ENCODE peak calls at places on chromosomes 13 and 19, in seven cellular contexts. One of them, this sample, is unnamed.

GRCh38 chr19:21028969-21029268 is 8.5 kb downstream of the ZNF430 start:
- DNase-seq in pulmonary artery endothelial cell: no peak
- DNase-seq in smooth muscle cell of the brain vasculature: no peak
- DNase-seq in MM.1S: no peak
- DNase-seq in amygdala: no peak
- DNase-seq in stimulated activated CD4-positive, alpha-beta T cell treated with anti-CD3 and anti-CD28 coated beads, TNF-alpha, amount 100 ng/mL, for 24 hours: no peak
- DNase-seq in nucleus accumbens: no peak
- DNase-seq in this sample: no peak

GRCh38 chr13:46332772-46333171 is 54.3 kb downstream of the RUBCNL start:
- DNase-seq in smooth muscle cell of the brain vasculature: no peak
- DNase-seq in stimulated activated CD4-positive, alpha-beta T cell treated with anti-CD3 and anti-CD28 coated beads, TNF-alpha, amount 100 ng/mL, for 24 hours: no peak
- DNase-seq in nucleus accumbens: no peak
- DNase-seq in pulmonary artery endothelial cell: no peak
- DNase-seq in amygdala: no peak
- DNase-seq in MM.1S: no peak
- DNase-seq in this sample: no peak

GRCh38 chr13:97653741-97654140 is 219.8 kb downstream of the RAP2A start:
- DNase-seq in nucleus accumbens: no peak
- DNase-seq in amygdala: no peak
- DNase-seq in pulmonary artery endothelial cell: no peak
- DNase-seq in stimulated activated CD4-positive, alpha-beta T cell treated with anti-CD3 and anti-CD28 coated beads, TNF-alpha, amount 100 ng/mL, for 24 hours: no peak
- DNase-seq in smooth muscle cell of the brain vasculature: no peak
- DNase-seq in MM.1S: no peak
- DNase-seq in this sample: no peak

GRCh38 chr13:20359335-20359734 is 127.2 kb upstream of the GJB6 start:
- DNase-seq in smooth muscle cell of the brain vasculature: peak; percentile 44
- DNase-seq in nucleus accumbens: no peak
- DNase-seq in MM.1S: no peak
- DNase-seq in stimulated activated CD4-positive, alpha-beta T cell treated with anti-CD3 and anti-CD28 coated beads, TNF-alpha, amount 100 ng/mL, for 24 hours: no peak
- DNase-seq in pulmonary artery endothelial cell: no peak
- DNase-seq in amygdala: no peak
- DNase-seq in this sample: no peak

GRCh38 chr13:90336507-90336906 is 1011.0 kb upstream of the MIR17HG start:
- DNase-seq in smooth muscle cell of the brain vasculature: no peak
- DNase-seq in stimulated activated CD4-positive, alpha-beta T cell treated with anti-CD3 and anti-CD28 coated beads, TNF-alpha, amount 100 ng/mL, for 24 hours: no peak
- DNase-seq in MM.1S: no peak
- DNase-seq in pulmonary artery endothelial cell: no peak
- DNase-seq in amygdala: no peak
- DNase-seq in nucleus accumbens: no peak
- DNase-seq in this sample: no peak

GRCh38 chr13:44874886-44875630 is 114.2 kb downstream of the NUFIP1 start:
- DNase-seq in smooth muscle cell of the brain vasculature: no peak
- DNase-seq in stimulated activated CD4-positive, alpha-beta T cell treated with anti-CD3 and anti-CD28 coated beads, TNF-alpha, amount 100 ng/mL, for 24 hours: no peak
- DNase-seq in amygdala: no peak
- DNase-seq in nucleus accumbens: no peak
- DNase-seq in pulmonary artery endothelial cell: no peak
- DNase-seq in MM.1S: no peak
- DNase-seq in this sample: no peak

GRCh38 chr19:18438331-18439024 is 545 bp upstream of the ISYNA1 start:
- DNase-seq in smooth muscle cell of the brain vasculature: no peak
- DNase-seq in stimulated activated CD4-positive, alpha-beta T cell treated with anti-CD3 and anti-CD28 coated beads, TNF-alpha, amount 100 ng/mL, for 24 hours: no peak
- DNase-seq in pulmonary artery endothelial cell: no peak
- DNase-seq in nucleus accumbens: no peak
- DNase-seq in amygdala: no peak
- DNase-seq in MM.1S: no peak
- DNase-seq in this sample: no peak

GRCh38 chr13:33212396-33212795 is 73.2 kb downstream of the STARD13 start:
- DNase-seq in MM.1S: no peak
- DNase-seq in pulmonary artery endothelial cell: no peak
- DNase-seq in stimulated activated CD4-positive, alpha-beta T cell treated with anti-CD3 and anti-CD28 coated beads, TNF-alpha, amount 100 ng/mL, for 24 hours: no peak
- DNase-seq in nucleus accumbens: no peak
- DNase-seq in amygdala: no peak
- DNase-seq in smooth muscle cell of the brain vasculature: no peak
- DNase-seq in this sample: no peak

GRCh38 chr13:112067121-112067741 is at the start of gene SOX1:
- DNase-seq in pulmonary artery endothelial cell: no peak
- DNase-seq in MM.1S: no peak
- DNase-seq in nucleus accumbens: no peak
- DNase-seq in stimulated activated CD4-positive, alpha-beta T cell treated with anti-CD3 and anti-CD28 coated beads, TNF-alpha, amount 100 ng/mL, for 24 hours: no peak
- DNase-seq in amygdala: no peak
- DNase-seq in smooth muscle cell of the brain vasculature: no peak
- DNase-seq in this sample: no peak

GRCh38 chr19:54063350-54064078 is at the start of gene VSTM1:
- DNase-seq in amygdala: no peak
- DNase-seq in smooth muscle cell of the brain vasculature: no peak
- DNase-seq in nucleus accumbens: no peak
- DNase-seq in stimulated activated CD4-positive, alpha-beta T cell treated with anti-CD3 and anti-CD28 coated beads, TNF-alpha, amount 100 ng/mL, for 24 hours: no peak
- DNase-seq in MM.1S: no peak
- DNase-seq in pulmonary artery endothelial cell: no peak
- DNase-seq in this sample: no peak

GRCh38 chr19:35222373-35223005 is 6.0 kb downstream of the FAM187B start:
- DNase-seq in amygdala: no peak
- DNase-seq in nucleus accumbens: no peak
- DNase-seq in pulmonary artery endothelial cell: no peak
- DNase-seq in stimulated activated CD4-positive, alpha-beta T cell treated with anti-CD3 and anti-CD28 coated beads, TNF-alpha, amount 100 ng/mL, for 24 hours: no peak
- DNase-seq in smooth muscle cell of the brain vasculature: no peak
- DNase-seq in MM.1S: no peak
- DNase-seq in this sample: no peak

GRCh38 chr13:43572601-43573360 is 214.0 kb downstream of the ENOX1 start:
- DNase-seq in MM.1S: no peak
- DNase-seq in pulmonary artery endothelial cell: no peak
- DNase-seq in nucleus accumbens: no peak
- DNase-seq in stimulated activated CD4-positive, alpha-beta T cell treated with anti-CD3 and anti-CD28 coated beads, TNF-alpha, amount 100 ng/mL, for 24 hours: no peak
- DNase-seq in amygdala: no peak
- DNase-seq in smooth muscle cell of the brain vasculature: no peak
- DNase-seq in this sample: no peak

GRCh38 chr13:44921931-44922758 is 67.1 kb downstream of the NUFIP1 start:
- DNase-seq in pulmonary artery endothelial cell: no peak
- DNase-seq in amygdala: no peak
- DNase-seq in stimulated activated CD4-positive, alpha-beta T cell treated with anti-CD3 and anti-CD28 coated beads, TNF-alpha, amount 100 ng/mL, for 24 hours: no peak
- DNase-seq in nucleus accumbens: no peak
- DNase-seq in MM.1S: no peak
- DNase-seq in smooth muscle cell of the brain vasculature: peak; percentile 79
- DNase-seq in this sample: peak; percentile 49

GRCh38 chr19:19347401-19347800 is 26.8 kb downstream of the MAU2 start:
- DNase-seq in stimulated activated CD4-positive, alpha-beta T cell treated with anti-CD3 and anti-CD28 coated beads, TNF-alpha, amount 100 ng/mL, for 24 hours: no peak
- DNase-seq in MM.1S: no peak
- DNase-seq in pulmonary artery endothelial cell: no peak
- DNase-seq in amygdala: no peak
- DNase-seq in nucleus accumbens: no peak
- DNase-seq in smooth muscle cell of the brain vasculature: no peak
- DNase-seq in this sample: no peak

GRCh38 chr19:16098416-16098768 is 13.3 kb upstream of the RAB8A start:
- DNase-seq in pulmonary artery endothelial cell: no peak
- DNase-seq in smooth muscle cell of the brain vasculature: no peak
- DNase-seq in amygdala: no peak
- DNase-seq in MM.1S: no peak
- DNase-seq in stimulated activated CD4-positive, alpha-beta T cell treated with anti-CD3 and anti-CD28 coated beads, TNF-alpha, amount 100 ng/mL, for 24 hours: no peak
- DNase-seq in nucleus accumbens: no peak
- DNase-seq in this sample: no peak

GRCh38 chr13:59834801-59835200 is 328.9 kb downstream of the DIAPH3 start:
- DNase-seq in smooth muscle cell of the brain vasculature: no peak
- DNase-seq in pulmonary artery endothelial cell: no peak
- DNase-seq in nucleus accumbens: no peak
- DNase-seq in amygdala: no peak
- DNase-seq in stimulated activated CD4-positive, alpha-beta T cell treated with anti-CD3 and anti-CD28 coated beads, TNF-alpha, amount 100 ng/mL, for 24 hours: no peak
- DNase-seq in MM.1S: no peak
- DNase-seq in this sample: no peak

GRCh38 chr13:30997697-30998547 is 65.5 kb downstream of the TEX26 start:
- DNase-seq in MM.1S: no peak
- DNase-seq in smooth muscle cell of the brain vasculature: no peak
- DNase-seq in nucleus accumbens: no peak
- DNase-seq in amygdala: no peak
- DNase-seq in stimulated activated CD4-positive, alpha-beta T cell treated with anti-CD3 and anti-CD28 coated beads, TNF-alpha, amount 100 ng/mL, for 24 hours: no peak
- DNase-seq in pulmonary artery endothelial cell: no peak
- DNase-seq in this sample: no peak

GRCh38 chr13:43126420-43126819 is 103.0 kb downstream of the DNAJC15 start:
- DNase-seq in nucleus accumbens: no peak
- DNase-seq in pulmonary artery endothelial cell: no peak
- DNase-seq in stimulated activated CD4-positive, alpha-beta T cell treated with anti-CD3 and anti-CD28 coated beads, TNF-alpha, amount 100 ng/mL, for 24 hours: no peak
- DNase-seq in amygdala: no peak
- DNase-seq in smooth muscle cell of the brain vasculature: no peak
- DNase-seq in MM.1S: no peak
- DNase-seq in this sample: no peak

GRCh38 chr19:22426901-22427300 is 4.8 kb upstream of the ZNF98 start:
- DNase-seq in MM.1S: no peak
- DNase-seq in amygdala: no peak
- DNase-seq in smooth muscle cell of the brain vasculature: no peak
- DNase-seq in pulmonary artery endothelial cell: no peak
- DNase-seq in stimulated activated CD4-positive, alpha-beta T cell treated with anti-CD3 and anti-CD28 coated beads, TNF-alpha, amount 100 ng/mL, for 24 hours: no peak
- DNase-seq in nucleus accumbens: no peak
- DNase-seq in this sample: no peak

GRCh38 chr13:106533101-106533939 is 2.1 kb downstream of the EFNB2 start:
- DNase-seq in nucleus accumbens: peak; percentile 23
- DNase-seq in smooth muscle cell of the brain vasculature: peak; percentile 54
- DNase-seq in MM.1S: peak; percentile 51
- DNase-seq in pulmonary artery endothelial cell: no peak
- DNase-seq in stimulated activated CD4-positive, alpha-beta T cell treated with anti-CD3 and anti-CD28 coated beads, TNF-alpha, amount 100 ng/mL, for 24 hours: no peak
- DNase-seq in amygdala: peak; percentile 35
- DNase-seq in this sample: peak; percentile 64

GRCh38 chr19:58356236-58356970 is 3.1 kb upstream of the A1BG start:
- DNase-seq in stimulated activated CD4-positive, alpha-beta T cell treated with anti-CD3 and anti-CD28 coated beads, TNF-alpha, amount 100 ng/mL, for 24 hours: no peak
- DNase-seq in amygdala: no peak
- DNase-seq in smooth muscle cell of the brain vasculature: no peak
- DNase-seq in MM.1S: no peak
- DNase-seq in nucleus accumbens: no peak
- DNase-seq in pulmonary artery endothelial cell: no peak
- DNase-seq in this sample: no peak

GRCh38 chr19:54521022-54521859 is 18.6 kb downstream of the LAIR2 start:
- DNase-seq in nucleus accumbens: no peak
- DNase-seq in MM.1S: no peak
- DNase-seq in smooth muscle cell of the brain vasculature: no peak
- DNase-seq in pulmonary artery endothelial cell: peak; percentile 10
- DNase-seq in amygdala: no peak
- DNase-seq in stimulated activated CD4-positive, alpha-beta T cell treated with anti-CD3 and anti-CD28 coated beads, TNF-alpha, amount 100 ng/mL, for 24 hours: no peak
- DNase-seq in this sample: peak; percentile 10

GRCh38 chr13:30341815-30342570 is 34.6 kb upstream of the KATNAL1 start:
- DNase-seq in MM.1S: no peak
- DNase-seq in stimulated activated CD4-positive, alpha-beta T cell treated with anti-CD3 and anti-CD28 coated beads, TNF-alpha, amount 100 ng/mL, for 24 hours: no peak
- DNase-seq in pulmonary artery endothelial cell: peak; percentile 39
- DNase-seq in nucleus accumbens: peak; percentile 29
- DNase-seq in amygdala: no peak
- DNase-seq in smooth muscle cell of the brain vasculature: peak; percentile 55
- DNase-seq in this sample: peak; percentile 7

GRCh38 chr13:50713849-50714248 is 129.6 kb downstream of the DLEU7 start:
- DNase-seq in stimulated activated CD4-positive, alpha-beta T cell treated with anti-CD3 and anti-CD28 coated beads, TNF-alpha, amount 100 ng/mL, for 24 hours: no peak
- DNase-seq in pulmonary artery endothelial cell: no peak
- DNase-seq in MM.1S: no peak
- DNase-seq in amygdala: no peak
- DNase-seq in smooth muscle cell of the brain vasculature: peak; percentile 45
- DNase-seq in nucleus accumbens: no peak
- DNase-seq in this sample: no peak

GRCh38 chr19:23002690-23003422 is at the start of gene ZNF728:
- DNase-seq in pulmonary artery endothelial cell: no peak
- DNase-seq in smooth muscle cell of the brain vasculature: no peak
- DNase-seq in nucleus accumbens: peak; percentile 21
- DNase-seq in MM.1S: no peak
- DNase-seq in amygdala: peak; percentile 0
- DNase-seq in stimulated activated CD4-positive, alpha-beta T cell treated with anti-CD3 and anti-CD28 coated beads, TNF-alpha, amount 100 ng/mL, for 24 hours: no peak
- DNase-seq in this sample: peak; percentile 39

GRCh38 chr13:109385161-109385560 is 401.2 kb downstream of the IRS2 start:
- DNase-seq in nucleus accumbens: no peak
- DNase-seq in stimulated activated CD4-positive, alpha-beta T cell treated with anti-CD3 and anti-CD28 coated beads, TNF-alpha, amount 100 ng/mL, for 24 hours: no peak
- DNase-seq in smooth muscle cell of the brain vasculature: no peak
- DNase-seq in MM.1S: no peak
- DNase-seq in pulmonary artery endothelial cell: no peak
- DNase-seq in amygdala: no peak
- DNase-seq in this sample: no peak

GRCh38 chr19:30158893-30159245 is 213.3 kb upstream of the ZNF536 start:
- DNase-seq in pulmonary artery endothelial cell: no peak
- DNase-seq in smooth muscle cell of the brain vasculature: no peak
- DNase-seq in amygdala: no peak
- DNase-seq in nucleus accumbens: no peak
- DNase-seq in MM.1S: no peak
- DNase-seq in stimulated activated CD4-positive, alpha-beta T cell treated with anti-CD3 and anti-CD28 coated beads, TNF-alpha, amount 100 ng/mL, for 24 hours: no peak
- DNase-seq in this sample: no peak

This sample was measured in caudate nucleus.